ENCODE peak calls at places on chromosomes 11 and 22, in four cellular contexts. U is PC-9, S is left colon, I is NCI-H1105. Q is an unnamed sample.
A peak's percentile ranks its signal among the peaks of the same experiment; 100 is the strongest.

GRCh38 chr11:126265801-126266200 is 2.9 kb downstream of the SRPRA start:
- DNase-seq in U (no peak), S (no peak), I (no peak), Q (no peak)

GRCh38 chr11:59555601-59556114 is 44.3 kb downstream of the OR4D9 start:
- DNase-seq in U (no peak), S (no peak), I (no peak), Q (no peak)

GRCh38 chr22:22074634-22075381 is 92.2 kb upstream of the TOP3B start:
- DNase-seq in U (peak; percentile 43), S (no peak), I (no peak), Q (peak; percentile 11)

GRCh38 chr11:41497974-41498373 is 38.5 kb upstream of the LRRC4C start:
- DNase-seq in U (no peak), S (no peak), I (no peak), Q (no peak)

GRCh38 chr11:34331736-34332135 is 26.1 kb downstream of the ABTB2 start:
- DNase-seq in U (no peak), S (no peak), I (no peak), Q (peak; percentile 70)

GRCh38 chr22:35728639-35729308 is 11.1 kb downstream of the APOL5 start:
- DNase-seq in U (peak; percentile 19), S (peak; percentile 87), I (peak; percentile 85), Q (no peak)

GRCh38 chr11:17384002-17384511 is 4.4 kb downstream of the KCNJ11 start:
- DNase-seq in U (peak; percentile 60), S (peak; percentile 62), I (peak; percentile 75), Q (peak; percentile 63)

GRCh38 chr11:111635706-111636045 is 33.4 kb downstream of the SIK2 start:
- DNase-seq in U (no peak), S (no peak), I (peak; percentile 64), Q (no peak)

GRCh38 chr11:43787823-43788222 is 92.8 kb upstream of the ALKBH3 start:
- DNase-seq in U (no peak), S (no peak), I (no peak), Q (no peak)

Q was measured in LoVo.